ENCODE peak calls at places on chromosomes 16 and 17, in six cellular contexts. B is SK-N-SH, L is MM.1S, A is PC-3, T is HCT116, P is GM23338. R is an unnamed sample.

GRCh38 chr17:77365584-77366186 is 224.9 kb downstream of the SEC14L1 start:
- DNase-seq in L (no peak), A (peak; percentile 82), P (no peak), B (peak; percentile 48), T (peak; percentile 85), R (no peak)

GRCh38 chr16:70677499-70678120 is 8.2 kb downstream of the MTSS2 start:
- DNase-seq in T (no peak), P (no peak), L (no peak), A (no peak), B (peak; percentile 8), R (no peak)

GRCh38 chr17:74297941-74298340 is 23.9 kb downstream of the DNAI2 start:
- DNase-seq in A (peak; percentile 92), P (no peak), T (no peak), B (no peak), L (no peak), R (no peak)

GRCh38 chr17:21286771-21287702 is 2.5 kb downstream of the MAP2K3 start:
- DNase-seq in L (peak; percentile 38), A (peak; percentile 78), T (peak; percentile 12), B (no peak), P (no peak), R (no peak)

GRCh38 chr16:17224859-17225258 is 245.9 kb downstream of the XYLT1 start:
- DNase-seq in A (no peak), P (no peak), T (no peak), B (no peak), L (no peak), R (no peak)

GRCh38 chr17:77836557-77837041 is 121.9 kb upstream of the TNRC6C start:
- DNase-seq in P (no peak), L (no peak), T (peak; percentile 65), B (no peak), A (peak; percentile 98), R (no peak)

GRCh38 chr16:68665501-68665900 is 20.4 kb downstream of the CDH3 start:
- DNase-seq in A (peak; percentile 92), T (peak; percentile 92), L (no peak), P (no peak), B (no peak), R (no peak)

GRCh38 chr17:38922538-38923291 is 2.7 kb upstream of the LASP1NB start:
- DNase-seq in A (peak; percentile 30), P (peak; percentile 76), B (peak; percentile 52), L (no peak), T (no peak), R (peak; percentile 83)

GRCh38 chr16:337975-338575 is 14.4 kb downstream of the AXIN1 start:
- DNase-seq in P (no peak), A (no peak), L (no peak), B (no peak), T (no peak), R (peak; percentile 1)

GRCh38 chr17:38608648-38609047 is 2.9 kb upstream of the SRCIN1 start:
- DNase-seq in B (no peak), P (peak; percentile 54), A (peak; percentile 43), L (peak; percentile 4), T (no peak), R (no peak)

GRCh38 chr16:56898847-56899246 is 33.1 kb upstream of the HERPUD1 start:
- DNase-seq in B (no peak), T (no peak), A (no peak), P (no peak), L (no peak), R (no peak)

GRCh38 chr17:60941028-60941427 is 263.4 kb downstream of the BCAS3 start:
- DNase-seq in P (peak; percentile 0), B (no peak), A (no peak), L (no peak), T (no peak), R (no peak)

GRCh38 chr17:33725675-33726271 is 432.7 kb upstream of the ASIC2 start:
- DNase-seq in B (peak; percentile 70), P (peak; percentile 81), A (peak; percentile 31), L (peak; percentile 39), T (no peak), R (peak; percentile 74)

GRCh38 chr17:79985951-79986391 is 49.7 kb downstream of the TBC1D16 start:
- DNase-seq in T (no peak), P (no peak), A (no peak), L (no peak), B (peak; percentile 87), R (no peak)

GRCh38 chr17:19381741-19382444 is 3.6 kb downstream of the MAPK7 start:
- DNase-seq in B (no peak), A (no peak), L (no peak), P (no peak), T (no peak), R (no peak)

GRCh38 chr17:64496786-64497564 is at the start of gene POLG2:
- DNase-seq in T (peak; percentile 87), A (peak; percentile 98), L (peak; percentile 95), P (peak; percentile 96), B (peak; percentile 96), R (peak; percentile 97)

GRCh38 chr17:17538417-17539391 is 42.5 kb upstream of the RASD1 start:
- DNase-seq in T (no peak), B (no peak), L (no peak), P (no peak), A (peak; percentile 96), R (no peak)

GRCh38 chr16:79528281-79528680 is 72.3 kb downstream of the MAF start:
- DNase-seq in B (no peak), A (no peak), T (no peak), P (no peak), L (no peak), R (no peak)

GRCh38 chr17:39668141-39668924 is at the start of gene PNMT:
- DNase-seq in P (peak; percentile 90), T (no peak), L (peak; percentile 70), A (peak; percentile 60), B (peak; percentile 93), R (peak; percentile 92)

GRCh38 chr17:81986606-81987005 is 9.2 kb downstream of the ASPSCR1 start:
- DNase-seq in A (no peak), L (no peak), T (no peak), P (no peak), B (no peak), R (no peak)

GRCh38 chr17:80529104-80529903 is 15.3 kb upstream of the RPTOR start:
- DNase-seq in L (no peak), P (no peak), T (no peak), A (no peak), B (peak; percentile 40), R (no peak)

GRCh38 chr16:8572919-8573724 is 17.2 kb downstream of the TMEM114 start:
- DNase-seq in L (peak; percentile 41), A (peak; percentile 34), T (peak; percentile 29), P (peak; percentile 92), B (peak; percentile 50), R (peak; percentile 68)

GRCh38 chr16:29824589-29825144 is 4.4 kb downstream of the MVP start:
- DNase-seq in A (peak; percentile 65), L (no peak), B (no peak), T (no peak), P (no peak), R (no peak)

GRCh38 chr16:68082596-68083238 is 2.5 kb upstream of the NFATC3 start:
- DNase-seq in T (no peak), L (no peak), P (no peak), B (no peak), A (no peak), R (no peak)

GRCh38 chr16:80556481-80556880 is 15.7 kb downstream of the DYNLRB2 start:
- DNase-seq in B (no peak), T (no peak), A (no peak), L (no peak), P (no peak), R (no peak)

GRCh38 chr17:63950940-63951907 is 19.1 kb upstream of the CD79B start:
- DNase-seq in P (peak; percentile 74), A (peak; percentile 82), T (peak; percentile 58), B (no peak), L (peak; percentile 74), R (no peak)

GRCh38 chr17:17416007-17416399 is 60.8 kb upstream of the MED9 start:
- DNase-seq in L (peak; percentile 49), P (peak; percentile 89), A (peak; percentile 81), T (peak; percentile 81), B (peak; percentile 66), R (peak; percentile 47)

DNA sequence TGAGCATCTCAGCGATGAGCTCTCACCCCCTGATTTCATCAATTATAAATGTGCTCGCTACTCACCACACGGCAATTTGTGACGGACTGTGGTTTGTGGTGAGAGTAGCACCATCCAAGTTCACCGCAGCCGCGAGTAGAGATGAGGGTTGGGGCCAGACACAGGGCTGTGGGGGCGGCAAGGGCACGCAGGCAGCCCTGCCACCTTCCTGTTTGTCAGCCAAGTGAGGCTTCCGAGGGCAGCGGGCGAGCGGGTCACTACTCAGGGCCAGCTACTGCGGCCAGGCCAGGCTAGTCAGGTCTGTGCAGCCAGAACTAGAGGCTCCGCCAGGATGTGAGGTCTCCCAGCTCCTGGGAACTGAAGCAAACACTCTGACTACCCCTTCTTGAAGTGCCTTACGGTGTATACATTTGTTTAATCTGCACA is 39.6 kb upstream of the MEOX1 start:
- DNase-seq in P (no peak), L (peak; percentile 51), T (no peak), B (no peak), A (peak; percentile 50), R (no peak)
- TF ChIP-seq EZH2phosphoT487 in P (no peak), L (no peak), T (no peak), B (no peak), A (no peak), R (no peak)

DNA sequence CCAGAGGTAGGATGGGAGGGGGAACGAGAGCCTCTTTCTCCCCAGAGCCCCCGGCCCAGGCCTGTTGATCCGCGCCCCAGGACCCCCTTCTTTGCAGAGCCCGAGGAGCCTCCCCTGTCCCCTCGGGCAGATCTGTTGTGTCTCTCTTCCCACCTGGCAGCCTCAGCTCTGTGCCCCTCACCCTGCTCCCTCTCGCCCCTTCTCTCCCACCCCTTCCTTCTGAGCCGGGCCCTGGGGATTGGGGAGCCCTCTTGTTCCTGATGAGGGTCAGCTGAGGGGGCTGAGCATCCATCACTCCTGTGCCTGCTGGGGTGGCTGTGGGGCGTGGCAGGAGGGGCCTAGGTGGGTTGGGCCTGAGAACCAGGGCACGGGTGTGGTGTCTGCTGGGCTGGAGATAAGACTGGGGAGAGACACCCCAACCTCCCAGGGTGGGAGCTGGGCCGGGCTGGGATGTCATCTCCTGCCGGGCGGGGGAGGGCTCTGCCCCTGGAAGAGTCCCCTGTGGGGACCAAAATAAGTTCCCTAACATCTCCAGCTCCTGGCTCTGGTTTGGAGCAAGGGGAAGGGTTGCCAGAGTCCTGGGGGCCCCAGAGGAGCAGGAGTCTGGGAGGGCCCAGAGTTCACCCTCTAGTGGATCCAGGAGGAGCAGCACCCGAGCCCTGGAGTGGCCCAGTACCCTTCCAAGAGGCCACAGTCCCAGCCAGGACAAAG is 65.4 kb downstream of the MRC2 start:
- DNase-seq in L (no peak), T (no peak), A (peak; percentile 50), B (peak; percentile 82), P (peak; percentile 89), R (peak; percentile 63)
- TF ChIP-seq CTCF in L (peak; percentile 30), T (peak; percentile 65), A (peak; percentile 72), B (peak; percentile 62), P (peak; percentile 58), R (peak; percentile 51)

GRCh38 chr16:66608241-66609138 is 4.0 kb downstream of the CMTM3 start:
- DNase-seq in T (peak; percentile 74), L (peak; percentile 88), A (peak; percentile 83), B (peak; percentile 94), P (peak; percentile 90), R (peak; percentile 90)
- TF ChIP-seq EZH2phosphoT487 in T (no peak), L (no peak), A (no peak), B (no peak), P (no peak), R (no peak)

DNA sequence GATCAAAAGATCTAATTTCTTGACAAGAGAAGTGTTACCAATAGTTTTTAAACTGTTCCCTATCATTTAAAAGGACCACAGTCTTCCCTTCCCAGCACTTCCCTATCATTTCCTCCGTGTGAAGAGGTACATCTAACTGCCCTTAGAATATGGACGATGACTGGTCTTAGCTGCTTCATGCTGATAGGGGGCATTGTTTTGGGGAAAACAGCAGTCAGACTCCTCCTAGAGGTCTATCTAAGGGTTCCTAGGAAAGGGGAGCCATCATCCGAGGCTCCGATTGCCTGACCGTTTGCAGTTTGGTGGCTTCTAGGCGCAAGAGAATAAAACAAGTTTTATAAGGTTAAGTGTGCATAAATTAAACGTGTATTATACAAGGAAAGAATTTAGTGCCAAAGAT is 7.1 kb downstream of the FZD2 start:
- DNase-seq in L (no peak), B (no peak), T (no peak), A (no peak), P (peak; percentile 36), R (no peak)
- TF ChIP-seq CTCF in L (no peak), B (no peak), T (no peak), A (peak; percentile 26), P (peak; percentile 38), R (no peak)

R was measured in neural progenitor cell.